ENCODE peak calls at places on chromosomes 16 and 17, in eight cellular contexts. O, P, E, R, M, H, V and W are unnamed samples.

GRCh38 chr17:61372436-61372835 is 27.2 kb upstream of the TBX2 start:
- DNase-seq in O (no peak), R (no peak), E (no peak), M (no peak), P (no peak), V (no peak), H (no peak), W (no peak)

GRCh38 chr17:69361156-69361555 is 34.2 kb upstream of the ABCA5 start:
- DNase-seq in V (no peak), P (no peak), E (no peak), H (no peak), M (no peak), R (no peak), O (no peak), W (no peak)

GRCh38 chr16:86034421-86034919 is 135.5 kb downstream of the IRF8 start:
- DNase-seq in V (no peak), P (no peak), R (no peak), O (no peak), M (no peak), H (no peak), E (no peak), W (no peak)

GRCh38 chr16:70653809-70654771 is 7.7 kb downstream of the IL34 start:
- DNase-seq in P (peak; percentile 99), E (peak; percentile 79), V (peak; percentile 78), R (peak; percentile 69), O (peak; percentile 64), M (peak; percentile 68), H (peak; percentile 41), W (peak; percentile 83)

GRCh38 chr16:87582221-87582965 is 19.9 kb upstream of the JPH3 start:
- DNase-seq in H (no peak), P (no peak), V (peak; percentile 75), O (peak; percentile 73), M (no peak), E (no peak), R (no peak), W (peak; percentile 78)

GRCh38 chr16:89823087-89823823 is 5.0 kb upstream of the SPIRE2 start:
- DNase-seq in P (no peak), R (no peak), E (no peak), H (no peak), M (no peak), V (no peak), O (no peak), W (no peak)

GRCh38 chr16:10920726-10921427 is 21.4 kb downstream of the DEXI start:
- DNase-seq in O (no peak), E (no peak), M (no peak), P (no peak), H (no peak), R (no peak), V (no peak), W (no peak)

GRCh38 chr16:13298676-13299075 is 397.3 kb downstream of the SHISA9 start:
- DNase-seq in V (no peak), M (no peak), R (no peak), P (no peak), E (no peak), H (no peak), O (no peak), W (no peak)

GRCh38 chr17:79050591-79050990 is 24.0 kb upstream of the ENGASE start:
- DNase-seq in V (no peak), O (no peak), P (no peak), R (no peak), H (no peak), M (no peak), E (no peak), W (no peak)

GRCh38 chr16:84286568-84287220 is 8.0 kb upstream of the WFDC1 start:
- DNase-seq in R (no peak), O (peak; percentile 74), E (no peak), V (peak; percentile 47), M (no peak), H (no peak), P (no peak), W (peak; percentile 16)

GRCh38 chr17:4806770-4807533 is at the start of gene PLD2:
- DNase-seq in H (peak; percentile 26), M (peak; percentile 38), O (peak; percentile 89), E (peak; percentile 85), P (peak; percentile 93), R (peak; percentile 82), V (peak; percentile 67), W (peak; percentile 47)

GRCh38 chr17:19017401-19017800 is 12.8 kb upstream of the FAM83G start:
- DNase-seq in H (no peak), P (no peak), V (no peak), R (no peak), E (no peak), M (no peak), O (no peak), W (no peak)

GRCh38 chr17:72590382-72590781 is 469.6 kb downstream of the SOX9 start:
- DNase-seq in M (no peak), P (no peak), O (no peak), E (no peak), V (peak; percentile 90), R (no peak), H (no peak), W (peak; percentile 43)

GRCh38 chr16:83906690-83907089 is 7.8 kb downstream of the MLYCD start:
- DNase-seq in P (no peak), V (peak; percentile 31), M (no peak), R (no peak), E (no peak), H (no peak), O (no peak), W (no peak)

GRCh38 chr16:2991566-2992261 is 11.5 kb upstream of the PKMYT1 start:
- DNase-seq in H (no peak), V (no peak), O (no peak), M (no peak), E (no peak), P (no peak), R (no peak), W (no peak)

GRCh38 chr16:56749806-56750491 is 20.0 kb downstream of the NUP93 start:
- DNase-seq in E (no peak), M (no peak), V (no peak), P (no peak), R (no peak), O (no peak), H (no peak), W (no peak)

GRCh38 chr16:77169650-77170236 is 21.2 kb upstream of the MON1B start:
- DNase-seq in P (no peak), R (no peak), E (peak; percentile 30), V (peak; percentile 34), M (no peak), H (peak; percentile 24), O (no peak), W (peak; percentile 23)

GRCh38 chr16:3530371-3530914 is 29.6 kb downstream of the CLUAP1 start:
- DNase-seq in E (no peak), H (no peak), R (no peak), V (no peak), P (no peak), O (no peak), M (no peak), W (no peak)

GRCh38 chr17:67606471-67606870 is 111.3 kb upstream of the NOL11 start:
- DNase-seq in R (no peak), P (no peak), E (no peak), V (peak; percentile 30), H (no peak), O (peak; percentile 32), M (no peak), W (peak; percentile 75)

GRCh38 chr16:74304164-74304834 is 7.7 kb downstream of the PSMD7 start:
- DNase-seq in M (no peak), O (no peak), P (no peak), R (no peak), E (no peak), H (no peak), V (no peak), W (no peak)

GRCh38 chr16:12951392-12951791 is 50.0 kb downstream of the SHISA9 start:
- DNase-seq in O (no peak), P (no peak), R (no peak), M (no peak), E (no peak), V (no peak), H (no peak), W (no peak)

GRCh38 chr17:6387858-6388257 is 47.1 kb downstream of the AIPL1 start:
- DNase-seq in V (no peak), R (no peak), H (no peak), E (no peak), O (no peak), M (no peak), P (no peak), W (no peak)

GRCh38 chr16:50509521-50510341 is 38.5 kb upstream of the NKD1 start:
- DNase-seq in O (no peak), H (no peak), R (no peak), P (peak; percentile 86), V (peak; percentile 6), E (peak; percentile 41), M (no peak), W (peak; percentile 24)

GRCh38 chr17:44186307-44187130 is at the start of gene TMUB2:
- DNase-seq in O (peak; percentile 99), R (peak; percentile 99), V (peak; percentile 100), H (peak; percentile 98), E (peak; percentile 100), M (peak; percentile 98), P (peak; percentile 100), W (peak; percentile 99)
- H3K27ac ChIP-seq in O (peak within 1 kb of the TSS; percentile 95), R (peak within 1 kb of the TSS; percentile 96), V (peak within 1 kb of the TSS; percentile 96), H (peak within 1 kb of the TSS; percentile 99), E (peak within 1 kb of the TSS; percentile 99), M (peak within 1 kb of the TSS; percentile 100), P (peak within 1 kb of the TSS; percentile 97), W (peak within 1 kb of the TSS; percentile 97)

GRCh38 chr17:7468290-7468689 is 11.1 kb downstream of the ZBTB4 start:
- DNase-seq in P (no peak), V (no peak), H (no peak), M (no peak), R (no peak), E (no peak), O (no peak), W (no peak)
- H3K27ac ChIP-seq in P (peak overlapping the region; percentile 71), V (no peak overlapping the region), H (no peak overlapping the region), M (no peak overlapping the region), R (no peak overlapping the region), E (no peak overlapping the region), O (no peak overlapping the region), W (no peak overlapping the region)

DNA sequence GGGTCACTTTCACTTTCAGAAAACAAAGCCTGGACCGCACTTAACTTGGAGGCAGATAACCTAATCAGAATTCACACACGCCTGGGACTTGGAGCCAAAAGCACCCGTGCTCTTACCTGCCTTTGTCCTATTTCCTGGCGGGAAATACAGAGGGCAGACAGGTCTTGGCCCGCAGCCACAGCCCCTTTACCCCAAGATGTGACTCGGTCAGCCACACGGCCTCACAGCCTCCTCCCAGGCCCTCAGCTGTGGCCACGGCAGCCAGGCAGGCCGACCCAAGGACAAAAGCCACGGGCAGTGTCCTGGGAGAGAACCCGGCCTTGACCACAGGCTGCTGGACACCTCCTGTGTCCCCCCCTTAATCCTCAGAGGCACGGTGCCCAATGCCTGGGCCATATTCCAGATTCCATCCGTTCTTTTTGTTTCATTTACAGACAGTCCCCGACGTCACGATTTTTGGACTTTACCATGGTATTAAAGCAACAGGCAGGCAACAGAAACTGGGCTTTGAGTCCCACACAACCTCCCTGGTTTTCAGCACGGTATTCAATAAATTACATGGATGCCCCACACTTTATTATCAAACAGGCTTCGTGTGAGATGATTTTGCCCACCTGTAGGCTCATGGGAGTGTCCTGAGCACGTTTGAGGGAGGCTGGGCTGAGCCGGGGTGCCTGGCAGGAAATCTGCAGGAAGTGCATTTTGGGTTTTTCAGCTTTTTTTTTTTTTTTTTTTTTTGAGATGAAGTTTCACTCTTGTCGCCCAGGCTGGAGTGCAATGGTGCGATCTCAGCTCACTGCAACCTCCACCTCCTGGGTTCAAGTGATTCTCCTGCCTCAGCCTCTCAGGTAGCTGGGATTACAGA is 30.0 kb upstream of the GAA start:
- DNase-seq in M (peak; percentile 3), R (peak; percentile 68), O (peak; percentile 65), P (no peak), V (peak; percentile 40), H (no peak), E (no peak), W (no peak)
- H3K27ac ChIP-seq in M (peak overlapping the region; percentile 73), R (peak overlapping the region; percentile 41), O (peak overlapping the region; percentile 85), P (peak overlapping the region; percentile 88), V (peak overlapping the region; percentile 38), H (no peak overlapping the region), E (no peak overlapping the region), W (no peak overlapping the region)

GRCh38 chr16:68756250-68757051 is 19.4 kb downstream of the CDH1 start:
- DNase-seq in H (no peak), O (no peak), R (no peak), P (no peak), V (no peak), E (peak; percentile 51), M (no peak), W (no peak)
- H3K27ac ChIP-seq in H (no peak overlapping the region), O (no peak overlapping the region), R (no peak overlapping the region), P (no peak overlapping the region), V (no peak overlapping the region), E (no peak overlapping the region), M (peak overlapping the region; percentile 22), W (no peak overlapping the region)